ENCODE peak calls at places on chromosome 6, in six cellular contexts. L is IMR-90, A is mesenchymal stem cell, C is H9, P is H1, R is trophoblast cell. J is an unnamed sample.
A peak's percentile ranks its signal among the peaks of the same experiment; 100 is the strongest.

GRCh38 chr6:160248538-160248937 is 10.1 kb downstream of the SLC22A2 start:
- DNase-seq in L (no peak), A (peak; percentile 1), C (no peak), P (no peak), R (no peak), J (no peak)

GRCh38 chr6:137882225-137882961 is 15.3 kb downstream of the TNFAIP3 start:
- DNase-seq in L (peak; percentile 49), A (peak; percentile 27), C (no peak), P (no peak), R (no peak), J (no peak)

GRCh38 chr6:158031445-158032353 is 50.0 kb downstream of the SYNJ2 start:
- DNase-seq in L (peak; percentile 89), A (peak; percentile 97), C (no peak), P (no peak), R (peak; percentile 41), J (peak; percentile 21)

GRCh38 chr6:1418471-1419191 is 29.3 kb downstream of the FOXF2 start:
- DNase-seq in L (peak; percentile 54), A (peak; percentile 76), C (no peak), P (no peak), R (no peak), J (no peak)

GRCh38 chr6:115159733-115160132 is 816.9 kb upstream of the HS3ST5 start:
- DNase-seq in L (no peak), A (no peak), C (no peak), P (no peak), R (no peak), J (no peak)

GRCh38 chr6:138509371-138509770 is 10.1 kb upstream of the NHSL1 start:
- DNase-seq in L (peak; percentile 52), A (peak; percentile 32), C (no peak), P (no peak), R (peak; percentile 32), J (no peak)

GRCh38 chr6:64505312-64505711 is 869.7 kb downstream of the PHF3 start:
- DNase-seq in L (no peak), A (no peak), C (peak; percentile 66), P (no peak), R (no peak), J (no peak)

GRCh38 chr6:145815351-145815772 is 767 bp upstream of the FBXO30 start:
- DNase-seq in L (peak; percentile 8), A (peak; percentile 51), C (peak; percentile 55), P (no peak), R (peak; percentile 4), J (no peak)

GRCh38 chr6:142645663-142646062 is 299.3 kb downstream of the HIVEP2 start:
- DNase-seq in L (no peak), A (no peak), C (no peak), P (no peak), R (no peak), J (no peak)

GRCh38 chr6:161498359-161498758 is 224.5 kb upstream of the AGPAT4 start:
- DNase-seq in L (peak; percentile 61), A (peak; percentile 1), C (peak; percentile 88), P (peak; percentile 60), R (peak; percentile 15), J (peak; percentile 59)

GRCh38 chr6:36027501-36028087 is at the start of gene MAPK14:
- DNase-seq in L (peak; percentile 100), A (peak; percentile 100), C (peak; percentile 99), P (peak; percentile 97), R (peak; percentile 100), J (peak; percentile 100)

GRCh38 chr6:119562168-119562567 is 212.6 kb upstream of the MAN1A1 start:
- DNase-seq in L (no peak), A (no peak), C (no peak), P (no peak), R (no peak), J (no peak)

GRCh38 chr6:131124341-131125071 is 10.8 kb upstream of the AKAP7 start:
- DNase-seq in L (no peak), A (no peak), C (no peak), P (no peak), R (peak; percentile 43), J (no peak)

GRCh38 chr6:33737267-33738026 is 9.3 kb downstream of the IP6K3 start:
- DNase-seq in L (no peak), A (no peak), C (no peak), P (no peak), R (no peak), J (no peak)

GRCh38 chr6:85405175-85405852 is 44.6 kb upstream of the NT5E start:
- DNase-seq in L (peak; percentile 55), A (no peak), C (no peak), P (no peak), R (no peak), J (no peak)

GRCh38 chr6:89221109-89221508 is 4.0 kb upstream of the GABRR1 start:
- DNase-seq in L (no peak), A (no peak), C (no peak), P (no peak), R (no peak), J (no peak)

GRCh38 chr6:36660771-36661471 is 17.6 kb upstream of the CDKN1A start:
- DNase-seq in L (no peak), A (no peak), C (peak; percentile 88), P (no peak), R (peak; percentile 82), J (peak; percentile 57)

GRCh38 chr6:89045585-89045984 is 35.0 kb upstream of the PNRC1 start:
- DNase-seq in L (no peak), A (peak; percentile 19), C (no peak), P (no peak), R (no peak), J (no peak)

GRCh38 chr6:18451756-18452155 is 64.6 kb downstream of the RNF144B start:
- DNase-seq in L (no peak), A (no peak), C (no peak), P (no peak), R (no peak), J (no peak)

GRCh38 chr6:1618305-1619105 is 8.8 kb downstream of the FOXC1 start:
- DNase-seq in L (no peak), A (no peak), C (no peak), P (no peak), R (peak; percentile 43), J (no peak)

GRCh38 chr6:141359953-141360352 is 772.8 kb upstream of the GJE1 start:
- DNase-seq in L (no peak), A (peak; percentile 21), C (no peak), P (no peak), R (no peak), J (no peak)

GRCh38 chr6:14037402-14038277 is 79.9 kb upstream of the CD83 start:
- DNase-seq in L (peak; percentile 80), A (peak; percentile 64), C (no peak), P (no peak), R (no peak), J (no peak)

GRCh38 chr6:9062581-9062980 is 627.2 kb upstream of the SLC35B3 start:
- DNase-seq in L (no peak), A (no peak), C (no peak), P (no peak), R (no peak), J (no peak)

GRCh38 chr6:128487746-128488145 is 32.7 kb downstream of the PTPRK start:
- DNase-seq in L (peak; percentile 85), A (peak; percentile 69), C (no peak), P (no peak), R (no peak), J (no peak)

GRCh38 chr6:33620158-33620583 is 951 bp upstream of the ITPR3 start:
- DNase-seq in L (no peak), A (peak; percentile 70), C (peak; percentile 55), P (no peak), R (no peak), J (no peak)

GRCh38 chr6:108714012-108714773 is 134.0 kb upstream of the ARMC2 start:
- DNase-seq in L (peak; percentile 51), A (peak; percentile 34), C (no peak), P (no peak), R (no peak), J (no peak)

GRCh38 chr6:22112490-22112889 is 184.3 kb downstream of the PRL start:
- DNase-seq in L (peak; percentile 33), A (no peak), C (no peak), P (no peak), R (no peak), J (no peak)

GRCh38 chr6:35522660-35523658 is 10.3 kb upstream of the TULP1 start:
- DNase-seq in L (peak; percentile 50), A (peak; percentile 64), C (peak; percentile 84), P (peak; percentile 53), R (peak; percentile 64), J (peak; percentile 73)

GRCh38 chr6:44933113-44933512 is 395.0 kb upstream of the RUNX2 start:
- DNase-seq in L (no peak), A (no peak), C (no peak), P (no peak), R (no peak), J (no peak)
- H3K14ac ChIP-seq in L (no peak overlapping the region), A (no peak overlapping the region), C (no peak overlapping the region), P (no peak overlapping the region), R (no peak overlapping the region), J (no peak overlapping the region)

GRCh38 chr6:105066836-105067235 is 109.9 kb downstream of the LIN28B start:
- DNase-seq in L (no peak), A (no peak), C (no peak), P (no peak), R (no peak), J (no peak)

GRCh38 chr6:105072799-105073199 is 107.0 kb downstream of the POPDC3 start:
- DNase-seq in L (peak; percentile 38), A (peak; percentile 79), C (no peak), P (no peak), R (no peak), J (no peak)

GRCh38 chr6:105067329-105067728 is 110.4 kb downstream of the LIN28B start:
- DNase-seq in L (no peak), A (peak; percentile 41), C (no peak), P (no peak), R (no peak), J (no peak)

GRCh38 chr6:105068407-105068806 is 111.4 kb downstream of the POPDC3 start:
- DNase-seq in L (no peak), A (no peak), C (no peak), P (no peak), R (no peak), J (no peak)

GRCh38 chr6:105069821-105070445 is 109.9 kb downstream of the POPDC3 start:
- DNase-seq in L (no peak), A (peak; percentile 58), C (no peak), P (no peak), R (no peak), J (no peak)
- H3K14ac ChIP-seq in L (no peak overlapping the region), A (no peak overlapping the region), C (no peak overlapping the region), P (no peak overlapping the region), R (no peak overlapping the region), J (no peak overlapping the region)

GRCh38 chr6:7157752-7158616 is 50.2 kb downstream of the RREB1 start:
- DNase-seq in L (peak; percentile 72), A (no peak), C (no peak), P (no peak), R (peak; percentile 60), J (no peak)
- H3K14ac ChIP-seq in L (peak overlapping the region; percentile 54), A (no peak overlapping the region), C (peak overlapping the region; percentile 73), P (no peak overlapping the region), R (peak overlapping the region; percentile 63), J (no peak overlapping the region)

DNA sequence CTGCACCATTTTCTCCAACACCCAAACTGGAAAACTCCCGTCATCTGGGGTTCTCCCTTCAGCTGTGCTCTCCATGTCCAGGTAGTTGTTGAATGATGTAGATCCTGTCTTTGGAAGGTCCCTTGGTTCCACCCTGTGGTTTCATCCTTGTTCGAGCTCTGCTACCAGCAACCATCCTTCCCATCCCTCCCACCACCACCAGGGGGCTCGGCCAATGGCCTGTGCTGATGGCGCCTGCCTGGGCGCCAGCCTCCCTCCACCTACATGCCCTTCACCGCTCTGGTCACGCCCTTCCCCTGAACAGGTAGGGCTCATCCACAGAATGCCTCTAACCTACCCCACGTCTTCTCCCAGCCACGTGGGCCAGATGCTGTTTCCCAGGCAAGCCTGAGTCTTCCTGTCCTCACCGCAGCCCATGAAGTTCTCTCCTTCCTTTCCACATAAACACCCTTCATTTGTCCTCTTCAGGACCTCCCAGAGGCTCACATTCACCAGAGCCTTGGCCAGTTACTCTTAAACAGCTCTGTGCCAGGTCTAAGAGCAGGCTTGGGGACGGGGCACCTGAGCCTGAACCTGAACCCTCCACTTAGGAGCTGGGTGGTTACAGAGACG is 75.1 kb upstream of the DUSP22 start:
- DNase-seq in L (no peak), A (no peak), C (peak; percentile 87), P (peak; percentile 36), R (no peak), J (no peak)
- H3K14ac ChIP-seq in L (no peak overlapping the region), A (no peak overlapping the region), C (no peak overlapping the region), P (no peak overlapping the region), R (no peak overlapping the region), J (no peak overlapping the region)